ENCODE peak calls at places on chromosomes 4 and X, in ten cellular contexts. A is IMR-90, E is adrenal gland, U is suprapubic skin, I is H1, P is body of pancreas, O is tibial nerve, Y is sigmoid colon, B is spleen, L is heart left ventricle. G is an unnamed sample.
A peak's percentile ranks its signal among the peaks of the same experiment; 100 is the strongest.

GRCh38 chr4:167622481-167623240 is 388.4 kb upstream of the SPOCK3 start:
- DNase-seq in P (peak; percentile 60), U (no peak), I (no peak), A (peak; percentile 19), E (peak; percentile 63), O (no peak), Y (no peak), B (no peak), L (no peak), G (peak; percentile 79)

GRCh38 chr4:38034986-38035882 is 75.0 kb downstream of the PTTG2 start:
- DNase-seq in U (no peak), O (no peak), P (peak; percentile 37), I (no peak), L (no peak), E (peak; percentile 66), A (peak; percentile 70), Y (no peak), B (no peak), G (peak; percentile 64)

GRCh38 chr4:169201144-169202124 is 69.3 kb downstream of the SH3RF1 start:
- DNase-seq in B (no peak), A (no peak), O (no peak), L (no peak), P (no peak), E (no peak), U (no peak), I (no peak), Y (no peak), G (peak; percentile 32)

GRCh38 chrX:39675619-39676018 is 422.1 kb downstream of the BCOR start:
- DNase-seq in A (no peak), P (peak; percentile 19), I (no peak), E (peak; percentile 51), O (no peak), U (no peak), L (no peak), B (no peak), Y (peak; percentile 91), G (peak; percentile 54)

GRCh38 chr4:2247128-2248043 is 5.5 kb upstream of the HAUS3 start:
- DNase-seq in O (no peak), U (peak; percentile 61), B (peak; percentile 80), E (peak; percentile 54), I (no peak), L (peak; percentile 61), P (peak; percentile 13), A (no peak), Y (no peak), G (peak; percentile 12)

GRCh38 chrX:109577055-109577454 is 40.4 kb downstream of the NXT2 start:
- DNase-seq in A (no peak), L (no peak), Y (no peak), P (no peak), U (no peak), B (no peak), E (no peak), I (no peak), O (no peak), G (no peak)

GRCh38 chrX:1103360-1103759 is 109.1 kb downstream of the CRLF2 start:
- DNase-seq in O (no peak), L (no peak), Y (no peak), B (peak; percentile 17), I (no peak), P (no peak), E (no peak), U (no peak), A (no peak), G (no peak)

GRCh38 chr4:102500371-102501175 is 586 bp upstream of the NFKB1 start:
- DNase-seq in O (peak; percentile 45), U (peak; percentile 79), B (peak; percentile 91), L (peak; percentile 84), I (no peak), P (peak; percentile 67), E (peak; percentile 66), Y (peak; percentile 78), A (peak; percentile 61), G (peak; percentile 71)

GRCh38 chr4:80266267-80266901 is at the start of gene FGF5:
- DNase-seq in E (no peak), O (no peak), B (peak; percentile 78), L (peak; percentile 73), A (peak; percentile 94), Y (peak; percentile 86), I (no peak), P (no peak), U (peak; percentile 61), G (peak; percentile 27)

GRCh38 chr4:145406970-145407369 is 74.7 kb upstream of the SMAD1 start:
- DNase-seq in U (no peak), A (no peak), O (no peak), L (no peak), Y (no peak), E (no peak), P (no peak), B (no peak), I (no peak), G (no peak)

GRCh38 chrX:130173190-130173895 is 1.6 kb downstream of the RAB33A start:
- DNase-seq in Y (peak; percentile 73), O (no peak), B (peak; percentile 72), U (no peak), L (no peak), E (peak; percentile 73), A (peak; percentile 91), P (no peak), I (no peak), G (peak; percentile 18)
- TF ChIP-seq POLR2A in Y (no peak), O (no peak), B (no peak), U (no peak), L (no peak), E (peak; percentile 56), A (peak; percentile 53), P (peak; percentile 17), I (no peak), G (no peak)

GRCh38 chr4:7398788-7399432 is 35.8 kb downstream of the PSAPL1 start:
- DNase-seq in L (no peak), I (no peak), P (no peak), B (no peak), E (peak; percentile 1), A (no peak), Y (peak; percentile 17), U (no peak), O (no peak), G (no peak)
- H3K27me3 ChIP-seq in L (no peaks in the 10 kb centered on the region), I (peaks cover 2% of the 10 kb centered on the region), P (no peaks in the 10 kb centered on the region), B (no peaks in the 10 kb centered on the region), E (peaks cover 7% of the 10 kb centered on the region), A (peaks cover 49% of the 10 kb centered on the region), Y (no peaks in the 10 kb centered on the region), U (peaks cover 21% of the 10 kb centered on the region), O (no peaks in the 10 kb centered on the region), G (no peaks in the 10 kb centered on the region)

DNA sequence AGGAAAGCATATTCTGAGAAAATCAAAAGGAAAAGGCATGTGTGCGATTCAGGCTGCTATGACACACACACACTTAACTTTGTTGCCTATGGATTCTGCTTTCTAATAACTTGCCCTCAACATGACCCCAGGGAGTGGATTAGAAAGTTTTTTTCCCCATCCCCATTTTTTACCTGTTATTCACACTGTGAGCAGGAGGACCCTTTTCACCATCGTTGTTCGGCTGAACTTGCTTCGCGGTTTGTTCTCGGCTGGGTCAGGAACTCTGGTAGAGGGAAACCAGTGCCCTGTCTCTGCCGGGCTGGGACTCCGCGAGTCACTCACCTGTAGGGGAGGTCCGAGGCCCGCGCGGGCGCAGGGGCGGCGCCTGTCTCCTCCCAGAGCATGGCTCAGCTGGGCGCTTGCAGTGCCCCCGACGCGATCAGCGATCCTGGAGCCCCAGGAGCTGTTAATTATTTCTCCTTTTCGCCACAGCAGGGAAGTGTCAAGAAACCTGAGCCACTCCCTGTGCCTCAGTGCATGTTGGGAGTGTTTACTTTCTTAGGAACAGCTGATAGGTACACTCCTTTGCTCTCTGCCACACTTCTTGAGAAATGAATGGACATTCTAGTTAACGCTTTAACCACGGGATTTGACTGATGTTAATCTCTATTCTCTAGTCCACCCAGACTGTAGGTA is at the start of gene RASSF6:
- DNase-seq in A (no peak), B (peak; percentile 81), E (no peak), I (peak; percentile 57), L (no peak), U (no peak), P (peak; percentile 87), Y (no peak), O (no peak), G (no peak)
- H3K27ac ChIP-seq in A (no peak within 1 kb of the TSS), B (no peak within 1 kb of the TSS), E (no peak within 1 kb of the TSS), I (no peak within 1 kb of the TSS), L (no peak within 1 kb of the TSS), U (no peak within 1 kb of the TSS), P (peak within 1 kb of the TSS; percentile 79), Y (no peak within 1 kb of the TSS), O (no peak within 1 kb of the TSS), G (no peak within 1 kb of the TSS)

DNA sequence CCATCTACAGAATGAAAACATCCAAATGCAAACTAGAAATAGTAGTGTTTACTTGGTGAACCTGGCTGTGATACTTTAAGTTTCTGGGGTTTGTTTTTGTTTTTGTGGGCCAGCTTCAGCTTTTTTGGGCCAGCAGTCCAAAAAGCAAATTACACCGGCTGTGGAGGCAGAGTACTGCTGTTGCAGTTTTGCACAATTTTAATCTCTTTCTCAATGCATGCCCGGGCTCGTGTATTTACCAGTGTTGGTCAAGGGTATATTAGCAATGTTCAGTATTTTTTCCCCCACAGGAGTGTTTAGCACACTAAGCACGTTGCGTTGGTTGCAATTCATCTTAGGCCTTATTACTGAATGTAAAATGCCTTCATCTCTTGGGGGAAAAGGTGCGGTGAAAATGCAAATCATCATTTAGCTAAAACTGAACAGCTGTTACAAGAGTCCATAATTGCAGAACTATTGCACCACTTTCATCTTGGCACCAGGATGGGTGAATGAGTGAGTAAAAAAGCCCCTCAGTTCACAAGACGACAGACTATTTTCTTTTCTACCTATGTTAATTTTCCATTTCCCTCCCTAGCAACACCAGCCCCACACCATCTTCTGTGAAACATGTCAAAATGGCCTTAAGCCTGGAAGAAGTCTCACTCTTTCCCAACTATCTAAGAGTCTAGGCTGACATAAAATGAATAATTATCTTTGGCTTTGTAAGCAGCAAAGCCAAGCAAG is 1.8 kb upstream of the CNOT6L start:
- DNase-seq in Y (no peak), A (no peak), E (no peak), L (no peak), B (no peak), O (no peak), U (no peak), I (no peak), P (no peak), G (no peak)
- TF ChIP-seq POLR2A in Y (no peak), A (no peak), E (no peak), L (no peak), B (peak; percentile 27), O (no peak), U (no peak), I (no peak), P (no peak), G (no peak)

DNA sequence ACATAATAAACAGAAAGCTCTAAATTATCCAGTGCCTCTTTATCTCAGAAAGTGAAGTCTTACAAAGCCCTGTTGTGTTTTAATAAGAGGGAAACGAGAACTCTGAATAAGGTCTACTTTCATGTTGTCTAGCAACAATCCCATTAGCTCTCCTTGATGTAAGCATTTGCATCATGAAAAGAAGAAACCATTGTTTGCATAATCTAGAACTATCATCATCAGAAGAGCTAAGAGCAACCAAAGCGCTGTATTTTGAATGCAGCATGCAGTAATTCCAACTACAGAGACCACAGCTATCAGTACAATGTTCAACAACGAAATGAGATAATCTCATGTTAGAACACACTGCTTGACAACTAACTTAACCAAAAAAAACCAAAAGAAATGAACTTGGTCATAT is 257.1 kb downstream of the CAMK2D start:
- DNase-seq in I (no peak), E (no peak), O (no peak), U (no peak), Y (no peak), B (no peak), L (no peak), P (no peak), A (no peak), G (no peak)
- H3K27me3 ChIP-seq in I (no peaks in the 10 kb centered on the region), E (no peaks in the 10 kb centered on the region), O (no peaks in the 10 kb centered on the region), U (no peaks in the 10 kb centered on the region), Y (no peaks in the 10 kb centered on the region), B (no peaks in the 10 kb centered on the region), L (no peaks in the 10 kb centered on the region), P (no peaks in the 10 kb centered on the region), A (no peaks in the 10 kb centered on the region), G (no peaks in the 10 kb centered on the region)